ENCODE peak calls at places on chromosomes 2 and 18, in four cellular contexts. One of them, this sample, is unnamed.

GRCh38 chr2:232444409-232445148 is 11.4 kb upstream of the ALPI start:
- DNase-seq in H1: peak
- DNase-seq in HepG2: peak
- DNase-seq in GM12878: no peak
- DNase-seq in this sample: no peak

GRCh38 chr18:8960740-8961657 is 141.5 kb upstream of the NDUFV2 start:
- DNase-seq in H1: no peak
- DNase-seq in HepG2: peak
- DNase-seq in GM12878: no peak
- DNase-seq in this sample: no peak

GRCh38 chr2:20241973-20242726 is 17.2 kb upstream of the SDC1 start:
- DNase-seq in H1: peak
- DNase-seq in HepG2: no peak
- DNase-seq in GM12878: no peak
- DNase-seq in this sample: no peak

GRCh38 chr2:60741588-60741987 is 14.5 kb upstream of the PAPOLG start:
- DNase-seq in H1: no peak
- DNase-seq in HepG2: no peak
- DNase-seq in GM12878: no peak
- DNase-seq in this sample: no peak

GRCh38 chr18:31835528-31836138 is 75.0 kb upstream of the SLC25A52 start:
- DNase-seq in H1: no peak
- DNase-seq in HepG2: no peak
- DNase-seq in GM12878: no peak
- DNase-seq in this sample: no peak

GRCh38 chr18:31244737-31245432 is 73.1 kb upstream of the DSG1 start:
- DNase-seq in H1: no peak
- DNase-seq in HepG2: peak
- DNase-seq in GM12878: no peak
- DNase-seq in this sample: no peak

GRCh38 chr18:12574494-12575185 is 83.3 kb downstream of the SPIRE1 start:
- DNase-seq in H1: no peak
- DNase-seq in HepG2: no peak
- DNase-seq in GM12878: no peak
- DNase-seq in this sample: no peak

GRCh38 chr2:119178811-119179601 is 20.5 kb upstream of the C1QL2 start:
- DNase-seq in H1: no peak
- DNase-seq in HepG2: no peak
- DNase-seq in GM12878: no peak
- DNase-seq in this sample: no peak

GRCh38 chr2:45922577-45922988 is 271.1 kb downstream of the PRKCE start:
- DNase-seq in H1: no peak
- DNase-seq in HepG2: no peak
- DNase-seq in GM12878: no peak
- DNase-seq in this sample: no peak

GRCh38 chr18:57063601-57064000 is 83.3 kb upstream of the BOD1L2 start:
- DNase-seq in H1: no peak
- DNase-seq in HepG2: no peak
- DNase-seq in GM12878: no peak
- DNase-seq in this sample: no peak

GRCh38 chr2:146584316-146584715 is 1260.5 kb upstream of the ACVR2A start:
- DNase-seq in H1: no peak
- DNase-seq in HepG2: no peak
- DNase-seq in GM12878: no peak
- DNase-seq in this sample: no peak

GRCh38 chr2:157420771-157421323 is 23.0 kb downstream of the CYTIP start:
- DNase-seq in H1: no peak
- DNase-seq in HepG2: no peak
- DNase-seq in GM12878: no peak
- DNase-seq in this sample: no peak

GRCh38 chr2:200962821-200963128 is 685 bp downstream of the ORC2 start:
- DNase-seq in H1: no peak
- DNase-seq in HepG2: no peak
- DNase-seq in GM12878: no peak
- DNase-seq in this sample: no peak

GRCh38 chr18:12278765-12279682 is 24.9 kb downstream of the CIDEA start:
- DNase-seq in H1: peak
- DNase-seq in HepG2: peak
- DNase-seq in GM12878: no peak
- DNase-seq in this sample: peak

GRCh38 chr2:195595825-195596224 is 61.2 kb upstream of the SLC39A10 start:
- DNase-seq in H1: no peak
- DNase-seq in HepG2: no peak
- DNase-seq in GM12878: no peak
- DNase-seq in this sample: no peak

GRCh38 chr2:235506291-235506996 is 12.6 kb downstream of the AGAP1 start:
- DNase-seq in H1: no peak
- DNase-seq in HepG2: no peak
- DNase-seq in GM12878: no peak
- DNase-seq in this sample: no peak

GRCh38 chr2:130920417-130921030 is 83.8 kb downstream of the ARHGEF4 start:
- DNase-seq in H1: peak
- DNase-seq in HepG2: peak
- DNase-seq in GM12878: peak
- DNase-seq in this sample: peak

GRCh38 chr2:180990337-180990736 is 9.9 kb downstream of the UBE2E3 start:
- DNase-seq in H1: no peak
- DNase-seq in HepG2: no peak
- DNase-seq in GM12878: no peak
- DNase-seq in this sample: no peak

GRCh38 chr2:42115588-42115987 is 53.6 kb upstream of the EML4 start:
- DNase-seq in H1: no peak
- DNase-seq in HepG2: no peak
- DNase-seq in GM12878: no peak
- DNase-seq in this sample: no peak

GRCh38 chr2:112183327-112184025 is 45.3 kb downstream of the FBLN7 start:
- DNase-seq in H1: no peak
- DNase-seq in HepG2: no peak
- DNase-seq in GM12878: no peak
- DNase-seq in this sample: no peak

GRCh38 chr2:64276417-64277095 is 132.3 kb upstream of the PELI1 start:
- DNase-seq in H1: peak
- DNase-seq in HepG2: no peak
- DNase-seq in GM12878: no peak
- DNase-seq in this sample: peak

GRCh38 chr2:107093426-107093957 is 207.5 kb upstream of the ST6GAL2 start:
- DNase-seq in H1: no peak
- DNase-seq in HepG2: no peak
- DNase-seq in GM12878: no peak
- DNase-seq in this sample: no peak

GRCh38 chr2:19675856-19676460 is 225.8 kb downstream of the TTC32 start:
- DNase-seq in H1: no peak
- DNase-seq in HepG2: no peak
- DNase-seq in GM12878: no peak
- DNase-seq in this sample: no peak

GRCh38 chr2:13686262-13686661 is 946.3 kb upstream of the LRATD1 start:
- DNase-seq in H1: no peak
- DNase-seq in HepG2: no peak
- DNase-seq in GM12878: no peak
- DNase-seq in this sample: no peak

GRCh38 chr2:109143214-109144187 is 14.5 kb downstream of the SH3RF3 start:
- DNase-seq in H1: no peak
- DNase-seq in HepG2: no peak
- DNase-seq in GM12878: peak
- DNase-seq in this sample: no peak

DNA sequence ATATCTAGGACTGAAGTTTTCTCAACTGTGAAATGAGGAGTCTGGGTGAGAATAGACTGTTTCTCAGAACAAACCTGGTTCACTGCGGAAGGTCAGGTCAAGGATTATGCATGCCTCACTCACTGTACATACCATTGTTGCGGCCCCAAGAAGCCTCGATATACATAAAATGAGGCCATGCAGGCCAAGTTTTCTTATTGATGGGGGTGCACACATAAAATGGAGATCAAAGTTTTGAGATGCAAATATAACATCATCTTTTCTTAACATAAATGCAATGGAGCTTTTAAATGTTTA is 1366.1 kb upstream of the CELF4 start:
- DNase-seq in H1: no peak
- DNase-seq in HepG2: no peak
- DNase-seq in GM12878: no peak
- DNase-seq in this sample: no peak
- H3K4me3 ChIP-seq in H1: peak
- H3K4me3 ChIP-seq in HepG2: no peak
- H3K4me3 ChIP-seq in GM12878: no peak
- H3K4me3 ChIP-seq in this sample: no peak

GRCh38 chr18:13615432-13615861 is 110.9 kb downstream of the FAM210A start:
- DNase-seq in H1: no peak
- DNase-seq in HepG2: no peak
- DNase-seq in GM12878: no peak
- DNase-seq in this sample: no peak
- H3K9ac ChIP-seq in H1: no peak
- H3K9ac ChIP-seq in HepG2: no peak
- H3K9ac ChIP-seq in GM12878: peak
- H3K9ac ChIP-seq in this sample: no peak

GRCh38 chr2:127085260-127085666 is 21.7 kb downstream of the BIN1 start:
- DNase-seq in H1: no peak
- DNase-seq in HepG2: no peak
- DNase-seq in GM12878: peak
- DNase-seq in this sample: no peak

GRCh38 chr2:127082974-127083373 is 24.0 kb downstream of the BIN1 start:
- DNase-seq in H1: no peak
- DNase-seq in HepG2: no peak
- DNase-seq in GM12878: no peak
- DNase-seq in this sample: no peak

GRCh38 chr2:127084611-127085031 is 22.3 kb downstream of the BIN1 start:
- DNase-seq in H1: no peak
- DNase-seq in HepG2: no peak
- DNase-seq in GM12878: no peak
- DNase-seq in this sample: no peak

GRCh38 chr2:127081826-127082633 is 24.9 kb downstream of the BIN1 start:
- DNase-seq in H1: no peak
- DNase-seq in HepG2: no peak
- DNase-seq in GM12878: no peak
- DNase-seq in this sample: no peak

DNA sequence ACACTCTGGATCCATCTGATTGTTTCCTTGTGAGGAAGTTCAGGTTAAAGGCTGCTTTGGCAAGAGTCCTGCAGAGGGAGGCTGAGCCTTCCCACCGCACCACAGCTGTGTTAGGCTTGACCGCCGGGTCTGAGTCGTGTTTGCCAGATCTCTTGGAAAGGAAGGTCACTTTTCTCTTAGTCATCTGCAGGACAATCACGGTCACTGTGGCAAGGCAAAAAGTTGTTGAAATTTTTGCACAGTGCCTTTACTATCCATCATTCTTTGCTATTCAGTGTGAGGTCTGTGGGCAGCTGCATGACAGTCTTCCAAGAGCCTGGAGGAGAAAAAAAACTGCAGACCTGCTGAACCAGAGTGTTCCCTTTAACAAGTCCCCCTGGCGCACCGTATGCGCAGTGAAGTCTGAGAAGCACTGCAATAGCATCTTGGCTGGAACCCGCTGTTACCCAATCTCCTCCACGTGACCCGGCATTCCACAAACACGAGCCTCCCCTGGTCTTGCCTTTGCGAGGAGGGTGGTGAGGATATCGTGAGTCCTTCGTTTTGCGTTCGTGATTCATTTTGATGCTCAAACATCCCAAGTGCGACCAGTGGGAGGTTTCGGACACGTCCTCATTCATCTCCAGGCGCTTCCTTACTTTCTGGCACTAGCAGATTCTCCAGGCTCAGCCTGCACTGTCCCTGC is 23.0 kb downstream of the BIN1 start:
- DNase-seq in H1: no peak
- DNase-seq in HepG2: no peak
- DNase-seq in GM12878: no peak
- DNase-seq in this sample: no peak
- TF ChIP-seq SUZ12 in H1: no peak
- TF ChIP-seq SUZ12 in HepG2: no peak
- TF ChIP-seq SUZ12 in GM12878: no peak
- TF ChIP-seq SUZ12 in this sample: no peak

GRCh38 chr18:59662008-59662701 is 35.1 kb downstream of the CCBE1 start:
- DNase-seq in H1: no peak
- DNase-seq in HepG2: no peak
- DNase-seq in GM12878: no peak
- DNase-seq in this sample: no peak

GRCh38 chr18:59660398-59660797 is 36.8 kb downstream of the CCBE1 start:
- DNase-seq in H1: no peak
- DNase-seq in HepG2: no peak
- DNase-seq in GM12878: no peak
- DNase-seq in this sample: no peak

GRCh38 chr18:59660976-59661743 is 36.1 kb downstream of the CCBE1 start:
- DNase-seq in H1: no peak
- DNase-seq in HepG2: no peak
- DNase-seq in GM12878: no peak
- DNase-seq in this sample: no peak

GRCh38 chr18:59657012-59657411 is 40.2 kb downstream of the CCBE1 start:
- DNase-seq in H1: no peak
- DNase-seq in HepG2: no peak
- DNase-seq in GM12878: no peak
- DNase-seq in this sample: no peak

GRCh38 chr18:59659486-59660187 is 37.6 kb downstream of the CCBE1 start:
- DNase-seq in H1: no peak
- DNase-seq in HepG2: no peak
- DNase-seq in GM12878: no peak
- DNase-seq in this sample: no peak
- H3K4me3 ChIP-seq in H1: no peak
- H3K4me3 ChIP-seq in HepG2: no peak
- H3K4me3 ChIP-seq in GM12878: no peak
- H3K4me3 ChIP-seq in this sample: no peak

DNA sequence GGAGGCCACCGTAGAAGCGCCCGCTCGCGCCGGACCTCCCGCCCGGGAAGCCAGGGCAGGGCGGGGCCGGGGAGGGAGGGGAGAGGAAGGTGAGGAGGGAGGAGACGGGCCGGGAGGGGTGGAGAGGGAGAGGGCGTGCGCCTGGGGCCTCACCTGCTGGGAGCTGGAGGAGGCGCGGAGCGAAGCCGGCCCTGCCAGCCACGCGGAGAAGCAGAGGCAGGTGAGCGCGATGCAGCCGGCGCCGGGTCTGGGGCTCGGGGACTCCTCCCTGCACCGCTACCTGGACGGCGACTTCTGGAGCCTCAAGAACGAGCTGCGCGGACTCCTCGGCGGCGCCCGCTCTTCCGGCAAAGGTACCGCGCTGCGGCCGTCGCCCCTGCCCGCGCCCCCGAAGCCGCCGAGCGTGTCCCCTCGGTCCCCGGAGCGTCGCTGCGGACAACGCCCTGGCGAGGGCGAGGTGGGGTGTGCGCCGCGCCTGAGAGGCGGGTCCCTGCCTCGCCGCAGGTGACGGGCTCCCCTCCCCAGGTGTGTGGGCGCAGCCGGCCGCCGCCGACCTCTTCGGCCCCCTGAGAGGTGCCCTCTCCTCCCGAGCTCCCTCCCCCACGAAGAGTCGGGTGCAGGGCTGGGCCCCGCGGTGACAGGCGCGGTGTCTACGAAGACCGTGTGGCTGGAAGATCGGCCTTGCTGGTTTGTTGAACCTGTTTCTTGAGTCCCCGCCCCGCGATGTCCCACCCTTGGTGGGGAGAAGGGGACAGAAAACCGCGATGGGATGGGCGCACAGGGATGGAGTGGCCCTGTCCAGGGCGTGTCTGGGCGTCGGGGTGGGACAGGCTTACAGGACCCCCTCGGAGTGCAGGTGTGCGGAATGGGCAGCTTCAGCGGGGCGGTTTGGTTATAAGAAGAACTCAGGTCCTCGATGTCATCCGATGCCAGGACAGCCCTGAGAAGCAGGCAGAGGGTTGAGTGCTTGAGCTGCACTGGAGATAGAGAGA is at the start of gene ACOXL:
- DNase-seq in H1: peak
- DNase-seq in HepG2: no peak
- DNase-seq in GM12878: no peak
- DNase-seq in this sample: no peak
- H3K9ac ChIP-seq in H1: peak
- H3K9ac ChIP-seq in HepG2: no peak
- H3K9ac ChIP-seq in GM12878: no peak
- H3K9ac ChIP-seq in this sample: peak

GRCh38 chr2:47062721-47063120 is 92.4 kb downstream of the STPG4 start:
- DNase-seq in H1: no peak
- DNase-seq in HepG2: no peak
- DNase-seq in GM12878: no peak
- DNase-seq in this sample: no peak
- TF ChIP-seq SUZ12 in H1: no peak
- TF ChIP-seq SUZ12 in HepG2: no peak
- TF ChIP-seq SUZ12 in GM12878: no peak
- TF ChIP-seq SUZ12 in this sample: no peak

This sample was measured in NT2/D1.